ENCODE peak calls at places on chromosomes 1 and 21, in ten cellular contexts. W is PC-9, Z is thoracic aorta, X is transverse colon, U is fibroblast of lung, O is upper lobe of right lung, N is heart left ventricle, K is WERI-Rb-1, I is IMR-90, M is mammary epithelial cell. D is an unnamed sample.

GRCh38 chr1:101291562-101292035 is 54.8 kb downstream of the S1PR1 start:
- DNase-seq in W (peak; percentile 67), Z (no peak), X (no peak), U (peak; percentile 68), O (no peak), N (peak; percentile 23), K (no peak), I (peak; percentile 82), M (peak; percentile 81), D (peak; percentile 36)

GRCh38 chr1:67336157-67336556 is 28.5 kb downstream of the IL12RB2 start:
- DNase-seq in W (no peak), Z (no peak), X (no peak), U (no peak), O (no peak), N (no peak), K (no peak), I (no peak), M (no peak), D (no peak)

GRCh38 chr21:31721381-31721780 is 10.5 kb downstream of the SCAF4 start:
- DNase-seq in W (no peak), Z (no peak), X (no peak), U (no peak), O (no peak), N (no peak), K (no peak), I (no peak), M (no peak), D (no peak)

GRCh38 chr1:53527368-53527767 is 68.2 kb downstream of the DMRTB1 start:
- DNase-seq in W (no peak), Z (no peak), X (no peak), U (no peak), O (no peak), N (no peak), K (no peak), I (no peak), M (no peak), D (no peak)

GRCh38 chr1:193019442-193020026 is 39.6 kb downstream of the UCHL5 start:
- DNase-seq in W (peak; percentile 47), Z (no peak), X (no peak), U (peak; percentile 55), O (no peak), N (no peak), K (no peak), I (peak; percentile 64), M (peak; percentile 39), D (no peak)

GRCh38 chr21:40102682-40103081 is 235.4 kb downstream of the PCP4 start:
- DNase-seq in W (no peak), Z (no peak), X (no peak), U (no peak), O (no peak), N (no peak), K (no peak), I (no peak), M (no peak), D (no peak)

GRCh38 chr1:27026621-27027574 is 14.2 kb upstream of the TENT5B start:
- DNase-seq in W (no peak), Z (peak; percentile 60), X (peak; percentile 30), U (peak; percentile 84), O (peak; percentile 82), N (peak; percentile 33), K (peak; percentile 38), I (peak; percentile 69), M (peak; percentile 64), D (no peak)

GRCh38 chr1:42420145-42420544 is 35.7 kb downstream of the ZMYND12 start:
- DNase-seq in W (no peak), Z (no peak), X (no peak), U (no peak), O (no peak), N (no peak), K (no peak), I (no peak), M (no peak), D (no peak)

GRCh38 chr1:205066221-205066818 is 17.9 kb downstream of the TMEM81 start:
- DNase-seq in W (no peak), Z (no peak), X (no peak), U (no peak), O (peak; percentile 50), N (no peak), K (peak; percentile 41), I (no peak), M (no peak), D (no peak)

GRCh38 chr1:226201029-226201593 is 14.6 kb upstream of the ACBD3 start:
- DNase-seq in W (no peak), Z (no peak), X (peak; percentile 20), U (no peak), O (no peak), N (no peak), K (peak; percentile 28), I (peak; percentile 9), M (no peak), D (no peak)

GRCh38 chr1:212942679-212943392 is 7.5 kb upstream of the VASH2 start:
- DNase-seq in W (no peak), Z (no peak), X (no peak), U (no peak), O (no peak), N (no peak), K (no peak), I (no peak), M (no peak), D (no peak)

GRCh38 chr21:44337941-44338895 is 972 bp downstream of the CFAP410 start:
- DNase-seq in W (peak; percentile 71), Z (peak; percentile 50), X (peak; percentile 70), U (peak; percentile 58), O (peak; percentile 80), N (peak; percentile 75), K (peak; percentile 82), I (peak; percentile 47), M (peak; percentile 54), D (no peak)

GRCh38 chr1:213414346-213414745 is 363.3 kb downstream of the RPS6KC1 start:
- DNase-seq in W (no peak), Z (no peak), X (no peak), U (no peak), O (no peak), N (no peak), K (no peak), I (no peak), M (no peak), D (no peak)

GRCh38 chr1:116290085-116290670 is 82.9 kb upstream of the ATP1A1 start:
- DNase-seq in W (peak; percentile 92), Z (no peak), X (no peak), U (no peak), O (no peak), N (no peak), K (no peak), I (no peak), M (peak; percentile 93), D (peak; percentile 31)

DNA sequence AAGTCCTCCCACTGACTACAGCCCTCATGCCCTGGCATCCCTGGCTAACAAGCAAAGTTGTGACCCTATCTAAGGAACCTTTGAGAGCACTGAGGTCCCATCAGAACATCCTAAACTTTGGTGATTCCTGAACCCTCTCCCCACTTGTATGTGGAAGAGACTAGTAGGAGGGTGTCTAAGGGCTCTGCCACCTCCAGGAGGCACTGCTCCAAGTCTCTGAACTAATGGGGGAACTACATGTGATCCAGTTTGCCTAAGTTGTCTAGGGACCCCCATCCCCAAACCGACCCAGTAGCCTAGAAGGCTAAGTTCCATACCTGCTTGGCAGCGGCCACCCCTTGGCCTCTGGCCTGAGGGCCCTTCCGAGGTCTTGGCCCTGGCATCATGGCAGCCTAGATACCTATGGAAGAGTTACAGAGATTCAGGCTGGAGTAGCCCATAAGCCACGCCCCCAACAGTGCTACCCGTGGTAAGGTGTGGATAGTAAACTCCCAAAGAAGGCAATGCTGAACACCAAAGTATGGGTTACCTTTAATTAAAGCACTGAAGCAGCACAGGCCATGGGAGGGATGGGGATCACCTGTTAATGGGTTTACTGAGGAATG is 1.7 kb downstream of the CC2D1B start:
- DNase-seq in W (no peak), Z (no peak), X (no peak), U (no peak), O (no peak), N (no peak), K (no peak), I (no peak), M (no peak), D (no peak)
- H3K27ac ChIP-seq in W (peak overlapping the region; percentile 86), Z (peak overlapping the region; percentile 91), X (peak overlapping the region; percentile 99), U (peak overlapping the region; percentile 97), O (no peak overlapping the region), N (peak overlapping the region; percentile 93), K (no peak overlapping the region), I (peak overlapping the region; percentile 6), M (peak overlapping the region; percentile 84), D (no peak overlapping the region)

DNA sequence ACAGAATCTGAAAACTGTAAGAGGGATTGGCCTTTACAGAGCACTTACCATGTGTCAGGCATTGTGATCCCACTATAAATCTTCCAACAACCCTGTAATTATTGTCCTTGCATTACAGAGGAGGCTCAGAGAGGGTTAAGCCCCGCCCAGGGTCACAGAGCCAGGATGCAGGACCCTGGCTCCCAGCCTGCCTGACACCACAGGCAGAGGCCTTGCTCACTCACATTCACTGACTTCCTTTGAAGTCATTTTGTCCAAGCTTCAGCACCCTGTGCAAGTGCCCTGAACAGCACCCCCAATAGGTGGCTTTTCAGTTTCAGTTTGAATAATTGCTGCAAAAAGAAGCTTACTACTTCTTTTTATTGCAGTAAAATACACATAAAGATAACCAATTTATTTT is 256.8 kb upstream of the NFIA start:
- DNase-seq in W (no peak), Z (no peak), X (peak; percentile 14), U (no peak), O (no peak), N (no peak), K (peak; percentile 67), I (no peak), M (no peak), D (no peak)
- TF ChIP-seq CTCF in W (no peak), Z (no peak), X (no peak), U (no peak), O (no peak), N (no peak), K (peak; percentile 14), I (no peak), M (peak; percentile 10), D (no peak)

GRCh38 chr1:112712701-112713128 is 2.4 kb downstream of the PPM1J start:
- DNase-seq in W (no peak), Z (no peak), X (no peak), U (no peak), O (no peak), N (no peak), K (no peak), I (no peak), M (no peak), D (no peak)
- H3K36me3 ChIP-seq in W (no peaks in the 10 kb centered on the region), Z (no peaks in the 10 kb centered on the region), X (no peaks in the 10 kb centered on the region), U (no peaks in the 10 kb centered on the region), O (no peaks in the 10 kb centered on the region), N (no peaks in the 10 kb centered on the region), K (no peaks in the 10 kb centered on the region), I (no peaks in the 10 kb centered on the region), M (peaks cover 2% of the 10 kb centered on the region), D (no peaks in the 10 kb centered on the region)

GRCh38 chr1:81999364-81999763 is 198.6 kb downstream of the ADGRL2 start:
- DNase-seq in W (no peak), Z (no peak), X (no peak), U (no peak), O (no peak), N (no peak), K (no peak), I (no peak), M (peak; percentile 26), D (no peak)

GRCh38 chr1:82001345-82001744 is 200.6 kb downstream of the ADGRL2 start:
- DNase-seq in W (no peak), Z (no peak), X (no peak), U (no peak), O (no peak), N (no peak), K (peak; percentile 82), I (no peak), M (no peak), D (no peak)

GRCh38 chr1:81998165-81998564 is 197.4 kb downstream of the ADGRL2 start:
- DNase-seq in W (no peak), Z (no peak), X (no peak), U (peak; percentile 1), O (no peak), N (no peak), K (no peak), I (no peak), M (no peak), D (no peak)

GRCh38 chr1:82000221-82000620 is 199.5 kb downstream of the ADGRL2 start:
- DNase-seq in W (no peak), Z (no peak), X (no peak), U (no peak), O (no peak), N (no peak), K (peak; percentile 69), I (no peak), M (no peak), D (no peak)
- H3K27ac ChIP-seq in W (no peak overlapping the region), Z (no peak overlapping the region), X (no peak overlapping the region), U (no peak overlapping the region), O (no peak overlapping the region), N (no peak overlapping the region), K (peak overlapping the region; percentile 82), I (no peak overlapping the region), M (no peak overlapping the region), D (no peak overlapping the region)